ENCODE peak calls at places on chromosome 11, in seven cellular contexts. I, H, C, T, B, D and R are unnamed samples.

GRCh38 chr11:82883853-82884252 is 16.4 kb downstream of the PRCP start:
- DNase-seq in I (no peak), H (no peak), C (no peak), T (no peak), B (no peak), D (no peak), R (no peak)

GRCh38 chr11:66688561-66689534 is 11.2 kb upstream of the RBM4B start:
- DNase-seq in I (no peak), H (no peak), C (no peak), T (no peak), B (no peak), D (no peak), R (no peak)

GRCh38 chr11:118771481-118772278 is 19.3 kb downstream of the DDX6 start:
- DNase-seq in I (no peak), H (no peak), C (no peak), T (no peak), B (no peak), D (no peak), R (no peak)

GRCh38 chr11:82791779-82792178 is 58.1 kb upstream of the FAM181B start:
- DNase-seq in I (no peak), H (no peak), C (no peak), T (no peak), B (no peak), D (no peak), R (no peak)

GRCh38 chr11:2891901-2892214 is 6.3 kb upstream of the CDKN1C start:
- DNase-seq in I (no peak), H (no peak), C (no peak), T (no peak), B (no peak), D (no peak), R (no peak)

GRCh38 chr11:75031224-75031753 is 42.6 kb downstream of the NEU3 start:
- DNase-seq in I (no peak), H (no peak), C (peak; percentile 79), T (no peak), B (no peak), D (no peak), R (peak; percentile 72)

GRCh38 chr11:75565221-75565814 is 3.3 kb downstream of the SERPINH1 start:
- DNase-seq in I (no peak), H (no peak), C (no peak), T (no peak), B (no peak), D (no peak), R (no peak)

GRCh38 chr11:33987975-33988580 is 63.5 kb upstream of the CAPRIN1 start:
- DNase-seq in I (peak; percentile 44), H (peak; percentile 87), C (peak; percentile 49), T (no peak), B (peak; percentile 79), D (peak; percentile 87), R (peak; percentile 34)

GRCh38 chr11:76769645-76770586 is 13.2 kb upstream of the TSKU start:
- DNase-seq in I (no peak), H (no peak), C (no peak), T (no peak), B (no peak), D (no peak), R (no peak)

GRCh38 chr11:59175104-59175503 is 3.2 kb downstream of the DTX4 start:
- DNase-seq in I (no peak), H (no peak), C (no peak), T (no peak), B (no peak), D (no peak), R (no peak)

GRCh38 chr11:45915446-45915845 is 2.2 kb downstream of the PEX16 start:
- DNase-seq in I (no peak), H (no peak), C (no peak), T (no peak), B (no peak), D (no peak), R (no peak)

GRCh38 chr11:34274712-34275398 is 83.0 kb downstream of the ABTB2 start:
- DNase-seq in I (no peak), H (no peak), C (peak; percentile 89), T (no peak), B (no peak), D (no peak), R (peak; percentile 88)

GRCh38 chr11:33723238-33723881 is 12.9 kb downstream of the CD59 start:
- DNase-seq in I (no peak), H (no peak), C (peak; percentile 60), T (no peak), B (no peak), D (no peak), R (peak; percentile 80)

GRCh38 chr11:122440783-122441701 is 214.5 kb upstream of the UBASH3B start:
- DNase-seq in I (no peak), H (peak; percentile 2), C (no peak), T (no peak), B (no peak), D (no peak), R (no peak)